ENCODE peak calls at places on chromosomes 6 and 20, in six cellular contexts. A is GM23338; Z is bronchial epithelial cell; K is cardiac fibroblast; O is AG10803; R is CD8-positive, alpha-beta T cell. V is an unnamed sample.

GRCh38 chr20:35637266-35637665 is 21.6 kb downstream of the SPAG4 start:
- DNase-seq in Z (no peak), A (no peak), O (no peak), K (no peak), R (no peak), V (no peak)

GRCh38 chr6:99802396-99803031 is 191.5 kb downstream of the MCHR2 start:
- DNase-seq in K (no peak), O (no peak), R (no peak), A (peak; percentile 94), Z (peak; percentile 10), V (no peak)

GRCh38 chr20:23857954-23858565 is 21.5 kb downstream of the CST5 start:
- DNase-seq in A (peak; percentile 37), O (no peak), K (no peak), R (no peak), Z (no peak), V (no peak)

GRCh38 chr6:101578306-101578705 is 184.8 kb downstream of the GRIK2 start:
- DNase-seq in Z (no peak), O (no peak), K (no peak), A (no peak), R (no peak), V (no peak)

GRCh38 chr6:168190646-168191443 is 111.8 kb upstream of the FRMD1 start:
- DNase-seq in O (no peak), Z (no peak), K (no peak), R (no peak), A (no peak), V (no peak)

GRCh38 chr20:64166712-64167615 is 2.7 kb downstream of the MYT1 start:
- DNase-seq in R (no peak), K (no peak), A (no peak), Z (no peak), O (no peak), V (no peak)

GRCh38 chr20:31476648-31477220 is 1.6 kb downstream of the REM1 start:
- DNase-seq in K (peak; percentile 28), Z (no peak), R (no peak), A (no peak), O (no peak), V (no peak)

GRCh38 chr6:38138374-38138773 is 318.8 kb downstream of the ZFAND3 start:
- DNase-seq in Z (no peak), A (peak; percentile 91), R (no peak), O (no peak), K (no peak), V (no peak)

GRCh38 chr20:61933481-61933950 is 132.2 kb downstream of the TAF4 start:
- DNase-seq in O (no peak), Z (no peak), A (no peak), K (no peak), R (no peak), V (no peak)

GRCh38 chr6:122393339-122393896 is 6.0 kb upstream of the HSF2 start:
- DNase-seq in Z (no peak), A (no peak), K (no peak), R (no peak), O (no peak), V (no peak)

GRCh38 chr6:148887181-148887580 is 140.4 kb downstream of the UST start:
- DNase-seq in O (peak; percentile 12), A (no peak), K (no peak), R (no peak), Z (peak; percentile 42), V (no peak)

GRCh38 chr6:4805553-4806307 is 29.5 kb downstream of the CDYL start:
- DNase-seq in A (peak; percentile 78), K (peak; percentile 52), O (peak; percentile 34), R (peak; percentile 32), Z (peak; percentile 55), V (no peak)

GRCh38 chr20:34269996-34270627 is 28.9 kb downstream of the ASIP start:
- DNase-seq in A (no peak), R (no peak), O (no peak), K (peak; percentile 89), Z (no peak), V (no peak)

GRCh38 chr20:33837096-33837830 is 26.1 kb downstream of the CHMP4B start:
- DNase-seq in Z (no peak), A (no peak), O (no peak), K (no peak), R (no peak), V (no peak)

GRCh38 chr6:131093334-131093733 is 30.3 kb upstream of the EPB41L2 start:
- DNase-seq in A (no peak), R (no peak), O (no peak), K (no peak), Z (no peak), V (no peak)

GRCh38 chr6:131101911-131102680 is 33.2 kb upstream of the AKAP7 start:
- DNase-seq in R (no peak), A (no peak), O (no peak), K (no peak), Z (peak; percentile 48), V (no peak)

DNA sequence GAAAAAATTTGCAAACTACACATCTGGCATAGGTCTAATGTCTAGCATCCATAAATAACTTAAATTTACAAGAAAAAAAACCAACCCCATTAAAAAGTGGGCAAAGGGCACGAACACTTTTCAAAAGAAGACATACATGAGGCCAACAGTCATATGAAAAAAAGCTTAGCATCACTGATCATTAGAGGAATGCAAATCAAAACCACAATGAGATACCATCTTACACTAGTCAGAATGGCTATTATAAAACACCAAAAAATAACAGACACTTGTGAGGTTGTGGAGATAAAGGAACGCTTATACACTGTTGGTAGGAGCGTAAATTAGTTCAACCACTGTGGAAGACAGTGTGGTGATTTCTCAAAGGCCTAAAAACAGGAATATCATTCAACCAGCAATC is 33.7 kb upstream of the EPB41L2 start:
- DNase-seq in K (no peak), Z (no peak), O (peak; percentile 34), R (no peak), A (no peak), V (no peak)
- H3K4me3 ChIP-seq in K (no peak overlapping the region), Z (no peak overlapping the region), O (no peak overlapping the region), R (no peak overlapping the region), A (no peak overlapping the region), V (no peak overlapping the region)

GRCh38 chr6:37059344-37060194 is 54.1 kb downstream of the FGD2 start:
- DNase-seq in A (peak; percentile 94), R (no peak), O (peak; percentile 95), Z (peak; percentile 98), K (peak; percentile 95), V (peak; percentile 80)
- TF ChIP-seq CTCF in A (peak; percentile 82), R (no peak), O (peak; percentile 81), Z (peak; percentile 71), K (peak; percentile 87), V (peak; percentile 80)

DNA sequence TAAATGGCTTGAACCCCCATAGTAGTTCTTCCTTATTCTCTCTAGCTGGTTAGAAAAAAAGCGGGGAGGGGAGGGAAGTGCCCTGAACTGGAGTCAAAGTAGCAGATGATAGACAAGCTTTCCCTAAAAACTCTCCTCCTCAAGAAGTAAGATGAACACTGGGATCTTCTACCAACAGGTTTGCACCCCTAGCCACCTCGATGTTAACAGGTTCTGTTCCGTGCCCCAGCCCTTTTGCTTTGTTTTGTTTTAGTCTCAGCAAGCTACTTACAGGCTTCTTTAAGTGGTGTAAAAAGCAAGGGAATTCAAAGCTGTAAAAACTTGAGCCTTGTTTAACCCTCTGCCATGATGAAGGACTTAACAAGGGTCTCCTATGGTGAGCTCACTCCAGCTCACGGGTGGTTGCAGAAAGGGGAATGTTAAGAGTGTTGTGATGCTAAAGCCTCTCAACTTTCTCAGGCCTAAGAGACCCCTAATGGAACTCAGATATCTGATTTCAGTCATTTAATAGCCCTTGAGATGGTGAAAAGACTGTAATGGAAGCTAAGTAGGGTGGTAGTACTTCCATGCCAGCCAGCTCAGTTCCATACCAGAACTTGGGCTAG is 106.0 kb downstream of the FOXO3 start:
- DNase-seq in A (peak; percentile 45), Z (no peak), K (no peak), R (no peak), O (no peak), V (no peak)
- H3K4me3 ChIP-seq in A (no peak overlapping the region), Z (no peak overlapping the region), K (no peak overlapping the region), R (no peak overlapping the region), O (no peak overlapping the region), V (no peak overlapping the region)

DNA sequence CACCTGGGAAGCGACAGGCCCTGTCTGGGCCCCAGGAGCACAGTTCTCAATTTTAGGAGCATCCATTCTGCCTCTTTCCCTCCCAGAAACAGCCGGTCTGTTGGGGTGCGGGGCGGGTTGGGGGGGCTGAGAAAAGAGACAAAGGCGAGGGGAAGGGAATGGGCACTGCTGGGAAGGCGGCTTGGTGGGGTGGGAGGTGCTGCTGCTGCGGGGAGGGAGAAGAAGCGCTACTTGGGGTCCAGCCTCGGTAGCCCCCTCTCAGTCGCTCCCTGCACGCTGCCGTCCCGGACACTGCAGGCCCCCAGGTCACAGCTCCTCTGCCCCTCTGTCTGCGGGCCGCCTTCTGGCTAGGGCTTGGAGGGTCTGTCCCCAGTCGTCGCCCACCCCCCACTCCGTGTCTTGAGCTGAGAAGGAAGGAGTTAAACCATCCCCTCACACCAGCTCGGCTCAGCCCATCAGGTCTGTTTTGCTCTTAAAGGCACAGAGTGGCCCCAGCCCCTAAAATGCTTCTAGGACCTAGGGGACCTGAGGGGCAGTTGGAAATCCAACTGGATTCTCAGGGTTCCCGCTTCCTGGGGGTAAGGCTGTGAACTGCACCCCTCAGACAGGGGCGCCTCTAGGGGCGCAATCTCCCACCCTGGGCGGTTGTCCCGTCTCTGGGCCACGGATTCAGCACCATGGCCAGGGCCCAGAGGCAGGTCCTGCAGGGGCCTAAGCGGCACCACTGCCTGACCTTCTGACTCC is 740 bp downstream of the GDAP1L1 start:
- DNase-seq in K (peak; percentile 43), R (peak; percentile 32), Z (peak; percentile 3), A (peak; percentile 93), O (peak; percentile 5), V (no peak)
- TF ChIP-seq CTCF in K (peak; percentile 31), R (no peak), Z (peak; percentile 19), A (peak; percentile 76), O (peak; percentile 38), V (peak; percentile 44)

GRCh38 chr20:4781211-4781610 is 59.5 kb downstream of the PRND start:
- DNase-seq in Z (no peak), O (peak; percentile 15), A (no peak), K (no peak), R (no peak), V (no peak)
- H3K4me3 ChIP-seq in Z (no peak overlapping the region), O (no peak overlapping the region), A (no peak overlapping the region), K (no peak overlapping the region), R (no peak overlapping the region), V (no peak overlapping the region)

DNA sequence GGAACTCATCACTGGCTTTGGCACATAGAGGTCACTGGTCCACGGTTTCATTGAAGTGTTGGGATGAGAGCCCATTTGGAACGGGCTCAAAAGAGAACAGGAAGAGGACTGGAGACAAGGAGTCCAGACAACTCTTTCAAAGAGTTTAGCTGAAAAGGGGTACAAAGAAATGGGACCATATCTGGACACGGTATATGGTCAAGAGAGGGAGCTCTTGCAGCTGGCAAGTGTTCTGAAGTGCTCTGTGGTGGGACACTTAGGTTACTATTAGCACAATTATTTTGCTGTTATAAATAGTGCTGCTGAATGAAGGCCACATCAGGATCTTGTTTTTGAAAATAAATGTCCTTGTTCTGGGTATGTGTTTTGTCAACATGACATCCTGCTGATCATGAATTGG is 4.6 kb downstream of the SGK2 start:
- DNase-seq in K (peak; percentile 48), A (no peak), Z (no peak), R (no peak), O (no peak), V (no peak)
- TF ChIP-seq CTCF in K (peak; percentile 16), A (peak; percentile 12), Z (no peak), R (no peak), O (no peak), V (no peak)